ENCODE peak calls at places on chromosomes 16 and 17, in nine cellular contexts. One of them, this sample, is unnamed.

GRCh38 chr16:80198265-80198994 is 342.4 kb upstream of the DYNLRB2 start:
- DNase-seq in iPS-NIHi11: no peak
- DNase-seq in T-helper 17 cell: no peak
- DNase-seq in colonic mucosa: no peak
- DNase-seq in substantia nigra: no peak
- DNase-seq in fibroblast of lung: peak; percentile 30
- DNase-seq in NCI-H2081: peak; percentile 80
- DNase-seq in amygdala: no peak
- DNase-seq in activated naive CD4-positive, alpha-beta T cell treated with anti-CD3 and anti-CD28 coated beads, Interleukin-2, amount 50 U/mL, for 16 hours: no peak
- DNase-seq in this sample: no peak

GRCh38 chr17:58224315-58224714 is 5.3 kb upstream of the MKS1 start:
- DNase-seq in activated naive CD4-positive, alpha-beta T cell treated with anti-CD3 and anti-CD28 coated beads, Interleukin-2, amount 50 U/mL, for 16 hours: no peak
- DNase-seq in amygdala: no peak
- DNase-seq in colonic mucosa: no peak
- DNase-seq in fibroblast of lung: peak; percentile 85
- DNase-seq in NCI-H2081: no peak
- DNase-seq in iPS-NIHi11: no peak
- DNase-seq in T-helper 17 cell: no peak
- DNase-seq in substantia nigra: no peak
- DNase-seq in this sample: no peak

GRCh38 chr16:90043526-90043925 is 24.3 kb upstream of the DBNDD1 start:
- DNase-seq in amygdala: no peak
- DNase-seq in NCI-H2081: no peak
- DNase-seq in colonic mucosa: no peak
- DNase-seq in T-helper 17 cell: no peak
- DNase-seq in iPS-NIHi11: no peak
- DNase-seq in fibroblast of lung: no peak
- DNase-seq in activated naive CD4-positive, alpha-beta T cell treated with anti-CD3 and anti-CD28 coated beads, Interleukin-2, amount 50 U/mL, for 16 hours: no peak
- DNase-seq in substantia nigra: no peak
- DNase-seq in this sample: no peak

GRCh38 chr16:87392823-87393679 is 915 bp downstream of the MAP1LC3B start:
- DNase-seq in activated naive CD4-positive, alpha-beta T cell treated with anti-CD3 and anti-CD28 coated beads, Interleukin-2, amount 50 U/mL, for 16 hours: peak; percentile 55
- DNase-seq in iPS-NIHi11: peak; percentile 50
- DNase-seq in NCI-H2081: peak; percentile 19
- DNase-seq in fibroblast of lung: peak; percentile 59
- DNase-seq in amygdala: no peak
- DNase-seq in T-helper 17 cell: no peak
- DNase-seq in substantia nigra: no peak
- DNase-seq in colonic mucosa: peak; percentile 57
- DNase-seq in this sample: peak; percentile 66

GRCh38 chr17:69300222-69300621 is 26.7 kb downstream of the ABCA5 start:
- DNase-seq in substantia nigra: no peak
- DNase-seq in amygdala: no peak
- DNase-seq in NCI-H2081: no peak
- DNase-seq in colonic mucosa: no peak
- DNase-seq in iPS-NIHi11: no peak
- DNase-seq in fibroblast of lung: no peak
- DNase-seq in activated naive CD4-positive, alpha-beta T cell treated with anti-CD3 and anti-CD28 coated beads, Interleukin-2, amount 50 U/mL, for 16 hours: no peak
- DNase-seq in T-helper 17 cell: no peak
- DNase-seq in this sample: no peak

GRCh38 chr16:58454856-58455255 is 45.1 kb upstream of the NDRG4 start:
- DNase-seq in substantia nigra: no peak
- DNase-seq in T-helper 17 cell: no peak
- DNase-seq in NCI-H2081: no peak
- DNase-seq in fibroblast of lung: no peak
- DNase-seq in colonic mucosa: no peak
- DNase-seq in activated naive CD4-positive, alpha-beta T cell treated with anti-CD3 and anti-CD28 coated beads, Interleukin-2, amount 50 U/mL, for 16 hours: no peak
- DNase-seq in amygdala: no peak
- DNase-seq in iPS-NIHi11: no peak
- DNase-seq in this sample: no peak

GRCh38 chr16:84174396-84174795 is 12.5 kb downstream of the TAF1C start:
- DNase-seq in iPS-NIHi11: no peak
- DNase-seq in colonic mucosa: no peak
- DNase-seq in fibroblast of lung: no peak
- DNase-seq in NCI-H2081: no peak
- DNase-seq in activated naive CD4-positive, alpha-beta T cell treated with anti-CD3 and anti-CD28 coated beads, Interleukin-2, amount 50 U/mL, for 16 hours: no peak
- DNase-seq in substantia nigra: no peak
- DNase-seq in T-helper 17 cell: no peak
- DNase-seq in amygdala: no peak
- DNase-seq in this sample: no peak

GRCh38 chr16:83913234-83913633 is 14.3 kb downstream of the MLYCD start:
- DNase-seq in T-helper 17 cell: no peak
- DNase-seq in amygdala: no peak
- DNase-seq in iPS-NIHi11: peak; percentile 9
- DNase-seq in substantia nigra: no peak
- DNase-seq in NCI-H2081: no peak
- DNase-seq in fibroblast of lung: no peak
- DNase-seq in colonic mucosa: no peak
- DNase-seq in activated naive CD4-positive, alpha-beta T cell treated with anti-CD3 and anti-CD28 coated beads, Interleukin-2, amount 50 U/mL, for 16 hours: no peak
- DNase-seq in this sample: no peak

GRCh38 chr16:56382901-56383355 is 42.4 kb downstream of the AMFR start:
- DNase-seq in fibroblast of lung: peak; percentile 83
- DNase-seq in iPS-NIHi11: no peak
- DNase-seq in T-helper 17 cell: no peak
- DNase-seq in substantia nigra: no peak
- DNase-seq in amygdala: no peak
- DNase-seq in NCI-H2081: no peak
- DNase-seq in activated naive CD4-positive, alpha-beta T cell treated with anti-CD3 and anti-CD28 coated beads, Interleukin-2, amount 50 U/mL, for 16 hours: no peak
- DNase-seq in colonic mucosa: no peak
- DNase-seq in this sample: no peak

This sample was measured in ovary.